ENCODE peak calls at places on chromosomes 7 and 10, in ten cellular contexts. P is PC-3, H is Karpas-422, X is IMR-90, O is GM23248, L is H9, S is NT2/D1, C is kidney, D is neural progenitor cell, Y is fibroblast of lung. Z is an unnamed sample.

GRCh38 chr7:128136215-128136597 is 104.9 kb upstream of the LEP start:
- DNase-seq in P (no peak), H (no peak), X (no peak), O (no peak), L (peak), S (no peak), C (no peak), D (peak), Y (no peak), Z (no peak)

GRCh38 chr7:137840183-137840779 is 6.5 kb downstream of the DGKI start:
- DNase-seq in P (no peak), H (no peak), X (no peak), O (no peak), L (no peak), S (no peak), C (no peak), D (peak), Y (peak), Z (no peak)

GRCh38 chr7:135904282-135904681 is 72.9 kb downstream of the MTPN start:
- DNase-seq in P (no peak), H (no peak), X (no peak), O (no peak), L (no peak), S (no peak), C (no peak), D (no peak), Y (no peak), Z (no peak)

GRCh38 chr10:47256753-47257336 is 43.2 kb upstream of the GDF10 start:
- DNase-seq in P (no peak), H (peak), X (no peak), O (no peak), L (no peak), S (no peak), C (no peak), D (no peak), Y (no peak), Z (no peak)

GRCh38 chr7:132394283-132395003 is 181.8 kb downstream of the PLXNA4 start:
- DNase-seq in P (peak), H (peak), X (no peak), O (peak), L (no peak), S (no peak), C (no peak), D (no peak), Y (no peak), Z (no peak)

GRCh38 chr10:32927750-32928149 is 30.3 kb downstream of the ITGB1 start:
- DNase-seq in P (no peak), H (no peak), X (no peak), O (no peak), L (no peak), S (no peak), C (no peak), D (no peak), Y (no peak), Z (no peak)

GRCh38 chr7:16431646-16432424 is 10.5 kb upstream of the CRPPA start:
- DNase-seq in P (peak), H (peak), X (no peak), O (peak), L (no peak), S (peak), C (no peak), D (peak), Y (no peak), Z (peak)

GRCh38 chr7:2229467-2229866 is 3.3 kb downstream of the MAD1L1 start:
- DNase-seq in P (no peak), H (no peak), X (no peak), O (no peak), L (no peak), S (no peak), C (no peak), D (no peak), Y (no peak), Z (no peak)

GRCh38 chr7:150356265-150356897 is 12.2 kb upstream of the REPIN1 start:
- DNase-seq in P (peak), H (peak), X (peak), O (peak), L (no peak), S (no peak), C (no peak), D (peak), Y (no peak), Z (peak)

GRCh38 chr10:91983403-91983802 is 59.8 kb downstream of the BTAF1 start:
- DNase-seq in P (no peak), H (no peak), X (no peak), O (no peak), L (no peak), S (no peak), C (no peak), D (no peak), Y (no peak), Z (no peak)

GRCh38 chr7:92632791-92633190 is 42.6 kb upstream of the FAM133B start:
- DNase-seq in P (no peak), H (no peak), X (no peak), O (no peak), L (no peak), S (no peak), C (no peak), D (no peak), Y (no peak), Z (no peak)

GRCh38 chr7:88300401-88300800 is 6.3 kb downstream of the STEAP4 start:
- DNase-seq in P (no peak), H (no peak), X (no peak), O (no peak), L (no peak), S (no peak), C (no peak), D (no peak), Y (peak), Z (no peak)

GRCh38 chr10:6962576-6962975 is 382.5 kb upstream of the PRKCQ start:
- DNase-seq in P (no peak), H (no peak), X (no peak), O (no peak), L (no peak), S (no peak), C (no peak), D (no peak), Y (no peak), Z (no peak)

GRCh38 chr10:77850620-77851231 is 75.8 kb downstream of the DLG5 start:
- DNase-seq in P (no peak), H (no peak), X (no peak), O (no peak), L (no peak), S (no peak), C (no peak), D (no peak), Y (no peak), Z (no peak)

GRCh38 chr10:109773818-109774440 is 149.4 kb downstream of the XPNPEP1 start:
- DNase-seq in P (peak), H (peak), X (peak), O (peak), L (no peak), S (peak), C (no peak), D (peak), Y (peak), Z (peak)

GRCh38 chr7:137816696-137817320 is 30.0 kb downstream of the DGKI start:
- DNase-seq in P (peak), H (no peak), X (no peak), O (peak), L (no peak), S (no peak), C (no peak), D (peak), Y (no peak), Z (peak)

GRCh38 chr10:52314822-52315552 is 906 bp downstream of the DKK1 start:
- DNase-seq in P (peak), H (no peak), X (peak), O (peak), L (no peak), S (no peak), C (no peak), D (peak), Y (peak), Z (peak)

GRCh38 chr7:149097088-149097487 is 6.6 kb upstream of the ZNF786 start:
- DNase-seq in P (no peak), H (no peak), X (peak), O (peak), L (no peak), S (peak), C (no peak), D (no peak), Y (peak), Z (no peak)

GRCh38 chr10:91307489-91307888 is 87.0 kb downstream of the PCGF5 start:
- DNase-seq in P (no peak), H (no peak), X (no peak), O (no peak), L (no peak), S (no peak), C (no peak), D (no peak), Y (no peak), Z (no peak)

DNA sequence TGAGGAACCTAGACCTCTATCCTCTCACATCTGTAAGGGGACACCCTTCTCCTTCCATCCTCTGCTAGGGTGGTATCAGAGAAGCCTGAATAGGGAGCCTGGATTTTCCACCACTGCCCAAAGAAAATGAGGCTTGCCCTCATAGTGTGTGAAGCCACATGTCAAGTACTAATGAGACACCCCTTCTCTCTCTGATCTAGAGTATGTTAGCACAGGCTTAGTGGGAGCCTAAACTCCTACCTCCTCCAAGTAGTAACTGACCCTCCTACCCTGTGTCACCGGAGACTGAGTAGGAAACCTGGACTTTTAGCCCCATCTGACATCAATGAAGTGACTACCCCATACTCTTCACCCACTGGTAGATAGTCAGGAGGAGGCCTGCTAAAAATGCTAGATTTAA is 65.6 kb downstream of the PHYHIPL start:
- DNase-seq in P (no peak), H (no peak), X (no peak), O (no peak), L (no peak), S (no peak), C (no peak), D (no peak), Y (no peak), Z (no peak)
- H3K9ac ChIP-seq in P (no peak), H (no peak), X (no peak), O (no peak), L (no peak), S (no peak), C (no peak), D (no peak), Y (no peak), Z (no peak)

GRCh38 chr7:997404-998395 is 14.7 kb downstream of the CYP2W1 start:
- DNase-seq in P (no peak), H (no peak), X (no peak), O (no peak), L (no peak), S (no peak), C (no peak), D (peak), Y (no peak), Z (no peak)

GRCh38 chr7:1004018-1004880 is 21.3 kb downstream of the CYP2W1 start:
- DNase-seq in P (no peak), H (peak), X (peak), O (no peak), L (no peak), S (no peak), C (no peak), D (no peak), Y (no peak), Z (no peak)

GRCh38 chr7:999921-1000593 is 17.1 kb downstream of the CYP2W1 start:
- DNase-seq in P (no peak), H (peak), X (no peak), O (no peak), L (no peak), S (no peak), C (no peak), D (no peak), Y (no peak), Z (no peak)

GRCh38 chr7:999149-999883 is 16.3 kb downstream of the CYP2W1 start:
- DNase-seq in P (no peak), H (no peak), X (no peak), O (no peak), L (no peak), S (no peak), C (no peak), D (no peak), Y (no peak), Z (no peak)

GRCh38 chr7:1000594-1000935 is 17.6 kb downstream of the CYP2W1 start:
- DNase-seq in P (no peak), H (no peak), X (no peak), O (no peak), L (no peak), S (no peak), C (no peak), D (no peak), Y (no peak), Z (no peak)
- H3K9ac ChIP-seq in P (no peak), H (peak), X (no peak), O (no peak), L (no peak), S (no peak), C (no peak), D (no peak), Y (no peak), Z (no peak)

DNA sequence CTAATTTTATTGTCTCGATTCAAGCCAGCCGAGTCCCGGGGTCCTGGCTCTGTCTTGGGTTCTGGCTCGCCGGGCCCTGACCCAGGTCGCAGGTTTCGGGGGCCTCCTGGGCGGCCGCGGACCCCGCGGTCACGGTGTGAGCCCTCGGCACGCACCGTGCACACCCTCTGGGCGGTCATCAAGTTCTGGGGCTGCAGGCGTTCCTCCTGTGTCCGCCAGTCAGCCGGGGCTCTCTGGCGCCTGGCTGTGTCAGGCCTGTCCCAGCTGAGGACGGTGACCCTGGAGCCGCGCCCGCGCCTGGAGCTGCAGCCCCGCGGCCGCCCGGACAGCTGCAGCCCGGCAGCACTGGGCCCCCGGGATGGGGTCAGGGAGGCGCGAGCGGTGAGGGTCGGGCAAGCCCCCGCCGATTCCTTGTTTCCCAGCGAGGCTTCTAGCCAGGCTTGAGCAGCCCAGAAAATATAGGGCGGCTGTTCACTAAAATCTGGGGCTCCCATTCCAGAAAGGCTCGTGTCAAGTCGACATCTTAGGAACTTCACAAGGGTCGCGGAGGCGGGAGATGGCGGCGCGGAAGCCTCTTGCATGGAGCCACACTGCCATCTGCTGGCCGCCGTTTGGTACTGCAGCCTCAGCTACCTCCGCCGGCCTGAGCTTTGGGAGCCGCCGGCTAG is 4.2 kb upstream of the HOXA7 start:
- DNase-seq in P (peak), H (peak), X (peak), O (peak), L (peak), S (peak), C (peak), D (peak), Y (peak), Z (peak)
- H3K9ac ChIP-seq in P (peak), H (peak), X (peak), O (peak), L (no peak), S (peak), C (peak), D (no peak), Y (peak), Z (peak)

GRCh38 chr7:46174192-46174572 is 253.1 kb upstream of the IGFBP3 start:
- DNase-seq in P (no peak), H (no peak), X (no peak), O (no peak), L (no peak), S (no peak), C (no peak), D (no peak), Y (no peak), Z (no peak)
- H3K9ac ChIP-seq in P (no peak), H (no peak), X (no peak), O (no peak), L (no peak), S (no peak), C (no peak), D (no peak), Y (no peak), Z (no peak)

GRCh38 chr10:97358349-97358748 is 23.8 kb upstream of the FRAT2 start:
- DNase-seq in P (no peak), H (no peak), X (no peak), O (no peak), L (no peak), S (no peak), C (no peak), D (no peak), Y (no peak), Z (no peak)

GRCh38 chr10:97356918-97357317 is 22.4 kb upstream of the FRAT2 start:
- DNase-seq in P (no peak), H (no peak), X (no peak), O (no peak), L (no peak), S (no peak), C (no peak), D (no peak), Y (no peak), Z (no peak)

GRCh38 chr10:97358781-97359180 is 24.3 kb upstream of the FRAT2 start:
- DNase-seq in P (no peak), H (no peak), X (no peak), O (no peak), L (no peak), S (no peak), C (no peak), D (no peak), Y (no peak), Z (no peak)

GRCh38 chr10:97355571-97355975 is 21.0 kb upstream of the FRAT2 start:
- DNase-seq in P (no peak), H (no peak), X (no peak), O (peak), L (no peak), S (no peak), C (no peak), D (peak), Y (no peak), Z (no peak)

GRCh38 chr10:97356318-97356914 is 21.9 kb upstream of the FRAT2 start:
- DNase-seq in P (no peak), H (no peak), X (no peak), O (peak), L (no peak), S (no peak), C (no peak), D (no peak), Y (no peak), Z (no peak)
- H3K9ac ChIP-seq in P (no peak), H (no peak), X (no peak), O (no peak), L (no peak), S (no peak), C (no peak), D (no peak), Y (no peak), Z (no peak)

DNA sequence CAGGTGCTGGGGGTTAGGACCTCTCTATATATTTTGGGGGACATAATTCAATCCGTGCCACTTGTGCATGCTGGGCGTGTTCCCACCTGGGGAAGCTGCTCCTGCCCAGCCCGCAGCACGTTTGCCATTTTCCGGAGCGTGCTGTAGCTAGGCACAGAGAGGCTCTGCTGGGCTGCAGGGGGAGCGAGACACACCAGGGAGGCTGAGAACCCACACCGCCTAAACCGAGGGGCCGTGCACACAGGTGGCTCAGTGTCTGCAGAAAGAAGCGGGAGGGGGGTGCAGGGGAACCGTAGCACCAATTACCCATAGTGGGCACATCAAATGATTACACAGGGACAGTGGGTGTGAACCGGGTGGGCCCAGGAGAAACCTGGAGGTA is 27.0 kb downstream of the PRKAG2 start:
- DNase-seq in P (no peak), H (no peak), X (no peak), O (no peak), L (no peak), S (no peak), C (no peak), D (no peak), Y (no peak), Z (no peak)
- H3K9ac ChIP-seq in P (no peak), H (no peak), X (no peak), O (no peak), L (no peak), S (no peak), C (no peak), D (no peak), Y (no peak), Z (no peak)

DNA sequence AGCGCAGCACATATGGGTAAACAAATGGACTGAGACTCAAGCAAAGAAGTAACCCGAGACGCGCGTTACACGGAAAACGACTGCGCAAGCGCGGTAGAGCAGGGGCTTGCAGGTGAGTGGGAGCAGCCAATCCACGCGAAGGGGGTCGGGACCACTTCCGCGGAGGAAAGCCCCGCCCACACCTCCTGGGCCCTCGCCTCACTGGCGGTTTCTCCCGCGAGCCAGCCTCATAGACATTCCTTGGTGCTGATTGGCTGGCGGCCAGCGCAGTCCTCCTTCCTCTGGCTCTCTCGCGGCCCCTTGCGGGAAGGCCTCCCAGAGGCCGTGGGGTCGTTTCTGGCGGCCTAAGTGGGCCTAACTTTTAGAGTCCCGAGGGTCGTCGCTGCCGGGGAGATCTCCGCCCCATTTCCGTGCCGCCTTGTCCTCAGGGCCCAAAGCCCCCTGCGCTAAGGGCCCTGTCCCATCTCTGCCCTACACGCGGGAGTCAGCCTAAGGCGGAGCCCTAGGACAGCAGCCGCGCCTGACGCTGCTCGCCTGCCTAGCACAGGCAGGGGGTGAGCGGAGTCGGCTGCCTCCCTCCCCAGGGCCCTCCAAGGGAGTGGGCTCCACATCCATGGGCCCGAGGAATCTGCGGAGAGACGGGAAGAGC is 9.1 kb upstream of the FXYD4 start:
- DNase-seq in P (peak), H (peak), X (peak), O (peak), L (peak), S (no peak), C (peak), D (peak), Y (peak), Z (peak)
- H3K9ac ChIP-seq in P (no peak), H (peak), X (no peak), O (peak), L (peak), S (no peak), C (peak), D (no peak), Y (peak), Z (peak)